ENCODE peak calls at places on chromosomes 16 and 17, in six cellular contexts. D, G, K, A, W and S are unnamed samples.

GRCh38 chr17:77864234-77865108 is 94.0 kb upstream of the TNRC6C start:
- DNase-seq in D (peak; percentile 54), G (no peak), K (no peak), A (no peak), W (no peak), S (no peak)

GRCh38 chr17:751269-752001 is 629 bp downstream of the GEMIN4 start:
- DNase-seq in D (no peak), G (peak; percentile 57), K (peak; percentile 45), A (no peak), W (no peak), S (peak; percentile 46)

GRCh38 chr17:67434061-67434525 is 57.0 kb downstream of the PITPNC1 start:
- DNase-seq in D (peak; percentile 79), G (no peak), K (no peak), A (peak; percentile 18), W (no peak), S (peak; percentile 51)

GRCh38 chr17:61065263-61065773 is 334.3 kb upstream of the TBX2 start:
- DNase-seq in D (no peak), G (no peak), K (peak; percentile 36), A (no peak), W (no peak), S (peak; percentile 23)

GRCh38 chr16:72832640-72833039 is 215.3 kb downstream of the ZFHX3 start:
- DNase-seq in D (peak; percentile 94), G (peak; percentile 82), K (peak; percentile 70), A (peak; percentile 87), W (peak; percentile 87), S (peak; percentile 89)

GRCh38 chr17:48261297-48261880 is 153.8 kb downstream of the SNX11 start:
- DNase-seq in D (no peak), G (peak; percentile 72), K (peak; percentile 11), A (no peak), W (no peak), S (peak; percentile 19)

GRCh38 chr17:35130392-35130791 is 9.0 kb downstream of the FNDC8 start:
- DNase-seq in D (no peak), G (no peak), K (no peak), A (no peak), W (no peak), S (no peak)

GRCh38 chr17:72476575-72476986 is 355.8 kb downstream of the SOX9 start:
- DNase-seq in D (no peak), G (peak; percentile 89), K (no peak), A (no peak), W (no peak), S (no peak)

GRCh38 chr17:59767176-59767575 is 59.7 kb downstream of the VMP1 start:
- DNase-seq in D (no peak), G (no peak), K (no peak), A (no peak), W (no peak), S (no peak)

GRCh38 chr16:55297062-55297909 is 26.7 kb upstream of the IRX6 start:
- DNase-seq in D (no peak), G (no peak), K (peak; percentile 14), A (peak; percentile 64), W (no peak), S (no peak)

GRCh38 chr17:35345926-35346771 is 27.3 kb downstream of the SLFN11 start:
- DNase-seq in D (peak; percentile 90), G (peak; percentile 38), K (peak; percentile 53), A (peak; percentile 58), W (peak; percentile 47), S (peak; percentile 73)

GRCh38 chr16:11497329-11497805 is 89.4 kb downstream of the LITAF start:
- DNase-seq in D (peak; percentile 94), G (peak; percentile 66), K (peak; percentile 56), A (peak; percentile 99), W (peak; percentile 74), S (peak; percentile 97)
- H3K4me1 ChIP-seq in D (peaks cover 30% of the 10 kb centered on the region), G (peaks cover 29% of the 10 kb centered on the region), K (peaks cover 18% of the 10 kb centered on the region), A (peaks cover 34% of the 10 kb centered on the region), W (peaks cover 20% of the 10 kb centered on the region), S (peaks cover 21% of the 10 kb centered on the region)

GRCh38 chr16:24995469-24995868 is 19.7 kb downstream of the ARHGAP17 start:
- DNase-seq in D (no peak), G (no peak), K (no peak), A (no peak), W (no peak), S (no peak)
- TF ChIP-seq CTCF in D (no peak), G (no peak), K (no peak), A (no peak), W (no peak), S (no peak)

DNA sequence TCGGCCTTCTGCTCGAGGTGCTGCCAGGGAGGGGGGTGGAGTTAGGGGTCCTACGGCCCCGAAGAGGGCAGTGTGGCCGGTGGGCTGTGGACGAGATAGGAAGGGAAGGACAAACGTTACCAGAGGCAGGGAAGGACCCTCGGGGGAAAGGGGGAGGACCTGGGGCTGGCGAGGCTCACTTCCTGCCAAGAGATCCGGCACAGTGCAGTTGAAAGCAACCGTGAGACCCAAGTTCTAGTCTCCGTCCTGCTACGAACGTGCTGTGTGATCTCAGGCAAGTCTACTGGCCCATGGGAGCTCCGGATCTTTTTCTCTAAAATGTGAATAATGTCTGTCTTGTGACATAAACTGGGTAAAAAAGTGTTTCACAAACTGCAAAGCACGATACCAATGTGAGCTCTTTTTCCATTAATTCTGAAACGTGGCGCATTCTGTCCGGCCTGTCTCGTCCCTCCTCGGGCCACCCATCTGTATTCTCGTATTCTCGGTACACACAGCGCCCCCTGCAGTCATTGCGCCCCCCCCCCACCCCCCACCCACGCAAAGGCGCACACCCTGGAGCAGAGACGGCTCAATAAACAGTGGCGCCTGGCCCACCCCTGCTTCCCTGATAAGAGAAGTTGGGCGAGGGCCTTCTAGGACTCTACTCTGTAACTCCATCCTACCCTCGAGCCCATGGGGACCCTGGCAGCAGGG is 8.8 kb downstream of the CYGB start:
- DNase-seq in D (no peak), G (no peak), K (peak; percentile 28), A (no peak), W (peak; percentile 75), S (peak; percentile 24)
- H3K4me1 ChIP-seq in D (peaks cover 64% of the 10 kb centered on the region), G (peaks cover 9% of the 10 kb centered on the region), K (peaks cover 48% of the 10 kb centered on the region), A (peaks cover 32% of the 10 kb centered on the region), W (peaks cover 41% of the 10 kb centered on the region), S (peaks cover 55% of the 10 kb centered on the region)

DNA sequence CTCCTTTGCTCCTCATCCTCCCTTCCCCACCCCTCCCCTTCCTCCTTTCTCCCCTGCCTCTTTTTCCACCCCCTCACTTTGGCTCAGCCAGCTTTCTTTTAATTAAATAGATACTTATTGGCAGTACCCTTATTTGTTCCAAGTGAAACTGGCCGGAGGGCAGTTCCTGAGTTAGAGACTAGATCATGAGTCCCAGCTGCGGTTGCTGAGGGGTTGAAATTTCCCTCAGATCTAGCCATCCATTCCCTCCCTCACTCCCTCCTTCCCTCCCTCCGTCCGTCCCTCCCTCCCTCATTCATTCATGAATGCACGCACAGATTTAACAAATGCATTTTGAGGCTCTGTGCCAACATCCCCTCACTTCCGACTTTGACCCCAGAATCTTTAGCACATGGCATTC is 519.2 kb upstream of the EEF2KMT start:
- DNase-seq in D (no peak), G (no peak), K (no peak), A (no peak), W (no peak), S (no peak)
- TF ChIP-seq CTCF in D (no peak), G (no peak), K (no peak), A (no peak), W (no peak), S (no peak)

DNA sequence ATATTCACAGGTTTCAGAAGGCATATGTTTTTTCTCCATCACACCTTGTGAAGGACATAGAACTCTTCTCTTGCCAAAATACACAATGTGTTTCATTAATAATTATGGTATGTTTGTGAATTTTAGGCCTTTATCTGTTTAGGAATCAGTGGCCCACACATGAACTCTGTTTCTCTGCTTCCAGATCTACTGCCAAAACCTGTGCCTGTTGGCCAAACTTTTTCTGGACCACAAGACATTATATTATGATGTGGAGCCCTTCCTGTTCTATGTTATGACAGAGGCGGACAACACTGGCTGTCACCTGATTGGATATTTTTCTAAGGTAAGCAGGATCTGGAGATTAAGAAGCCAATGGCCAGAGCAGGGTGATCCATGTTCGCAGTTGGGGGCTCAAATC is 26.4 kb downstream of the TAC4 start:
- DNase-seq in D (no peak), G (no peak), K (no peak), A (no peak), W (no peak), S (no peak)
- H3K4me1 ChIP-seq in D (peaks cover 40% of the 10 kb centered on the region), G (peaks cover 21% of the 10 kb centered on the region), K (peaks cover 7% of the 10 kb centered on the region), A (peaks cover 17% of the 10 kb centered on the region), W (no peaks in the 10 kb centered on the region), S (no peaks in the 10 kb centered on the region)

GRCh38 chr17:17952691-17953090 is 19.5 kb downstream of the TOM1L2 start:
- DNase-seq in D (no peak), G (no peak), K (no peak), A (no peak), W (no peak), S (no peak)
- TF ChIP-seq CTCF in D (no peak), G (peak; percentile 20), K (no peak), A (no peak), W (no peak), S (no peak)

GRCh38 chr17:4156750-4157381 is 13.9 kb downstream of the CYB5D2 start:
- DNase-seq in D (no peak), G (peak; percentile 29), K (no peak), A (no peak), W (no peak), S (no peak)

GRCh38 chr17:4160294-4160859 is 17.4 kb downstream of the CYB5D2 start:
- DNase-seq in D (no peak), G (no peak), K (no peak), A (no peak), W (no peak), S (no peak)

GRCh38 chr17:4159761-4160160 is 16.8 kb downstream of the CYB5D2 start:
- DNase-seq in D (no peak), G (no peak), K (no peak), A (no peak), W (no peak), S (no peak)

GRCh38 chr17:4155980-4156620 is 13.1 kb downstream of the CYB5D2 start:
- DNase-seq in D (no peak), G (no peak), K (no peak), A (no peak), W (no peak), S (no peak)

GRCh38 chr17:4157618-4158333 is 14.8 kb downstream of the CYB5D2 start:
- DNase-seq in D (no peak), G (no peak), K (no peak), A (no peak), W (no peak), S (no peak)
- H3K4me1 ChIP-seq in D (peaks cover 21% of the 10 kb centered on the region), G (peaks cover 9% of the 10 kb centered on the region), K (peaks cover 15% of the 10 kb centered on the region), A (peaks cover 25% of the 10 kb centered on the region), W (no peaks in the 10 kb centered on the region), S (peaks cover 20% of the 10 kb centered on the region)

DNA sequence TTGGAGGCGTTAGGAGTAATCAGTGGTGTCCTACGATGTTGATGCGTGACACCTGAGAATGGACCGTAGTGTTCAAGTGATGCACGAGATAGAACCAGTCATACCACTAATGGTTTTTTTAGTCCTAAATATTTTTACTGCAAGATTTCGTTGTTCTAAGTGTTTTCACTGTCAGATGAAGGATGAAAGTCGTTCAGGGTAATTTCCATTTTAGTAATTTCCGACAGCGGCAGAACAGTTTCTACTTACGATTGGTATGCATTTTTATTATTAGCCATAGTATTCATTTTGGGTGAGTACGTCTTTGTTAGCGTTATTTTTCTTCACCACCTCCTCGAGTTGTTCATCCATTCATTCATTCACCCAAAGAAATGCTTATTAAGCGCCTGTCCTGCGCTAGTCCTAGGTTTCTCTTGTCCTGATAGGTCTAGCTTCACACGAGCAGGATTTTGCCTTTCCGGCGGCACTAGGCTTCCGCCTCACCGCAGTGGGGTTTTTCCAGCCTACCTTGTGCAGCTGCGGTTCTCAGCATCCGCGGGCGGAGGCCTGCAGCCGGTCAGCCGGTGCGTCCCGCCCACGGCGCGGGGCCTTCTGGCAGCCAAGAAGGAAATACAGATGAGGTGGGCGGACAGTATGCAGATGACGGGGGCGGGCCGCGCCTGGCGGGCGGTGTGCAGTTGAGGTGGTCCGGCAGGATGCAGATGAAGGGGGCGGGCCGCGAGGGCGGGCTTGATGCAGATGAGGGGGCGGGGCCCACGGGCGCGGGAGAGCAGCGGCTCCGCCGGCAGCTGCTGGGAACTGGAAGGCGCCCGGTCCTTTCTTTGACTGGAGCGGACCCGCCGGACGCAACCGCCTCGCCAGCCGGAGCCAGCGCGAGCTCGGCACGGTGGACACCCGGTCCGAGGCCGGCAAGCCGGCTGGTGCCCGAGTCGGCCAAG is 146.4 kb downstream of the SPECC1 start:
- DNase-seq in D (peak; percentile 99), G (peak; percentile 100), K (peak; percentile 96), A (peak; percentile 79), W (peak; percentile 98), S (peak; percentile 99)
- TF ChIP-seq CTCF in D (no peak), G (no peak), K (no peak), A (no peak), W (no peak), S (peak; percentile 8)